ENCODE peak calls at places on chromosomes 13 and 19, in six cellular contexts. L is ovary, X is IMR-90, K is left ventricle myocardium inferior, G is psoas muscle, P is neural progenitor cell. U is an unnamed sample.

GRCh38 chr13:94268661-94269060 is 210.8 kb downstream of the DCT start:
- DNase-seq in L (no peak), X (peak; percentile 54), K (no peak), G (no peak), P (no peak), U (no peak)

GRCh38 chr13:41053384-41053826 is 7.9 kb upstream of the WBP4 start:
- DNase-seq in L (no peak), X (peak; percentile 49), K (no peak), G (no peak), P (no peak), U (no peak)

GRCh38 chr13:36357231-36357630 is 11.0 kb upstream of the SPART start:
- DNase-seq in L (no peak), X (no peak), K (no peak), G (no peak), P (no peak), U (no peak)

GRCh38 chr19:50835785-50836542 is 2.6 kb upstream of the KLK15 start:
- DNase-seq in L (peak; percentile 70), X (peak; percentile 45), K (peak; percentile 66), G (peak; percentile 59), P (peak; percentile 79), U (peak; percentile 85)

GRCh38 chr13:105502193-105502592 is 1033.3 kb downstream of the EFNB2 start:
- DNase-seq in L (no peak), X (no peak), K (no peak), G (no peak), P (peak; percentile 64), U (no peak)

GRCh38 chr19:45691516-45692186 is at the start of gene SNRPD2:
- DNase-seq in L (peak; percentile 94), X (peak; percentile 95), K (peak; percentile 91), G (peak; percentile 97), P (peak; percentile 98), U (peak; percentile 95)

GRCh38 chr19:41956621-41957020 is 2.5 kb downstream of the RABAC1 start:
- DNase-seq in L (no peak), X (no peak), K (no peak), G (no peak), P (no peak), U (no peak)

GRCh38 chr13:109297628-109298027 is 488.8 kb downstream of the IRS2 start:
- DNase-seq in L (no peak), X (peak; percentile 90), K (no peak), G (no peak), P (no peak), U (no peak)

GRCh38 chr19:38718747-38719543 is 25.3 kb downstream of the CAPN12 start:
- DNase-seq in L (peak; percentile 32), X (no peak), K (peak; percentile 75), G (peak; percentile 82), P (peak; percentile 44), U (no peak)

GRCh38 chr13:30480292-30480947 is 14.7 kb upstream of the HMGB1 start:
- DNase-seq in L (no peak), X (no peak), K (no peak), G (no peak), P (no peak), U (no peak)

GRCh38 chr13:30477346-30478235 is 11.9 kb upstream of the HMGB1 start:
- DNase-seq in L (no peak), X (no peak), K (no peak), G (no peak), P (no peak), U (no peak)

GRCh38 chr13:30479590-30480219 is 14.0 kb upstream of the HMGB1 start:
- DNase-seq in L (no peak), X (no peak), K (no peak), G (no peak), P (no peak), U (no peak)

GRCh38 chr13:30479154-30479553 is 13.4 kb upstream of the HMGB1 start:
- DNase-seq in L (no peak), X (no peak), K (no peak), G (no peak), P (no peak), U (no peak)

DNA sequence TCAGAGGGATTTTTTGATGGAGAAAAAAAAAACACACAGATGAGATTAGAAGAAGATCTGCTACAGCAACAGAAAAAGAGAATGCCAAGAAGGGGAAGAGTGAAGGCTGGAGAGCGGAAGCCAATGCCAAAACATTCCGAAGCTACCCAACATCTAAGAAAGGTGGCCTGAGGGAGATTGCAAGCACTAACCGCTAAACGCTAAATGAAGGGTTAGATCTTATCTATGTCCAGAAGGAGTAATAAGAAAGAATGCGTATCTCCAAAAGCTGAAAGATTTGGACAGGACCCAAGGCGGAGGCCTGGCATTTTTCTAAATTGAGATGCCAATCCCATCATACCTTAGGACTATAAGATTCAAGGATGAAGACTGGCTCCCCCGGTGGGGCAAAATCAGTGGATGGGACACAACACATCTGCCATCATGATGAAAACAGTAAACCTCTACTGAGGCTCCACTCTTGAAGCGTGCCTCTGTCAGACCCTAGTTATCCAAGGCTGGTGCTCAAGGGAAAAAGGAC is 15.6 kb upstream of the HMGB1 start:
- DNase-seq in L (no peak), X (no peak), K (no peak), G (no peak), P (no peak), U (no peak)
- H3K27ac ChIP-seq in L (no peak overlapping the region), X (no peak overlapping the region), K (no peak overlapping the region), G (no peak overlapping the region), P (no peak overlapping the region), U (no peak overlapping the region)

DNA sequence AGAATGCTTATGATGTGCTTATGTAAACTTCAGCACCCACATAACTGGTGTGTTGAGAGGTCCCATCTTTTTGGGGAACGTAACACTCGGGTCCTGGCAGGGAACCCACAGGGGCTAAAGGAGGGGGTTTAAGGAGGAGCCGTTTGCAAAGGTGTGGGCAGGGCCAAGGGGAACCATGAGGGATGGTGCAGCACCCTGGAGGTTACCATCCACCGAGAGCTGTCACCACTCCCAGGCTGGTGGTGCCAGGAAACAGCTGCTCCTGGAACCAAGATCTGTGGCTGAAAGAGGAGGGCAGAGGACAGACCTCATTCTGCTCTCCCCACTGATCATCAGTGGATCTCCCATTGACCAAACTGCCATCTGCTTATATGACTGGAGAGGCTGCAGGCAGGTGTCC is 23.2 kb upstream of the CYP4F8 start:
- DNase-seq in L (no peak), X (no peak), K (no peak), G (no peak), P (no peak), U (no peak)
- H3K27ac ChIP-seq in L (no peak overlapping the region), X (no peak overlapping the region), K (no peak overlapping the region), G (no peak overlapping the region), P (no peak overlapping the region), U (no peak overlapping the region)

DNA sequence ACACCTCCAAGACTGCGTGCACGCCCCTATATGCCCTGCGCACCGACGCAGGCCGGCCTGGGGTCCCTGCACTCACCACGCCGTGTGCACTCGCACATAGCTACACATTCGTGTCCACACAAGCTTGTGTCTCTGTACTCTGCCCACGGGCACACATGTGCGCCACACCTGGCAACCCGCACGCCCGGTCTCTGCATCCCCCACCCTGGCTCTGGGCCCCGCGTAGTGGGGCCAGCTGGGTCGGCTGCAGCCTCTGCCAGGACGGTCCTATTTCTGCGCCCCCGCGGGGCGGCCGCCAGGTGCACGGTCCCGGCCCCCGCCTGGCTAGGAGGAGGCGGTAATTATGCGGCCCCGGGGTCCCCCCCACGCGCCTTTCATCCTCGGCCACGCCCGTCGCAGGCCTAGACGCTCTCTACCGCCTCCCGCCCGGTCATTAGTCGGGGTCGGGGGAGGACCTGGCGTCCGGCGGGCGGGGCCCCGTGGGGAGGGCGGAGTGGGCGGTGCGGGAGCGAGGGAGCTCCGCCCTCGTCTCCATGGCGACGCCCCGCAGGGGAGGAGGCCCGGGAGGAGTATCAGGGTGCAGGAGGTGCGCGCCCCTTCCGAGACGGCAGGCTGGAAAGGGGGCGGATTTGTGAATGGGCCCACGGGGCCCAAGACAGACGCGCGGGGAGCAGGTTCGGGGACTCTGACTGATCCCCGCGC is 2.9 kb upstream of the CIRBP start:
- DNase-seq in L (peak; percentile 87), X (peak; percentile 78), K (peak; percentile 90), G (peak; percentile 93), P (peak; percentile 95), U (peak; percentile 84)
- H3K27ac ChIP-seq in L (peak overlapping the region; percentile 93), X (peak overlapping the region; percentile 93), K (peak overlapping the region; percentile 100), G (peak overlapping the region; percentile 85), P (no peak overlapping the region), U (peak overlapping the region; percentile 68)

GRCh38 chr13:112901951-112902651 is 66.9 kb upstream of the MCF2L start:
- DNase-seq in L (no peak), X (no peak), K (peak; percentile 9), G (no peak), P (no peak), U (no peak)
- H3K27ac ChIP-seq in L (no peak overlapping the region), X (no peak overlapping the region), K (no peak overlapping the region), G (no peak overlapping the region), P (no peak overlapping the region), U (no peak overlapping the region)

DNA sequence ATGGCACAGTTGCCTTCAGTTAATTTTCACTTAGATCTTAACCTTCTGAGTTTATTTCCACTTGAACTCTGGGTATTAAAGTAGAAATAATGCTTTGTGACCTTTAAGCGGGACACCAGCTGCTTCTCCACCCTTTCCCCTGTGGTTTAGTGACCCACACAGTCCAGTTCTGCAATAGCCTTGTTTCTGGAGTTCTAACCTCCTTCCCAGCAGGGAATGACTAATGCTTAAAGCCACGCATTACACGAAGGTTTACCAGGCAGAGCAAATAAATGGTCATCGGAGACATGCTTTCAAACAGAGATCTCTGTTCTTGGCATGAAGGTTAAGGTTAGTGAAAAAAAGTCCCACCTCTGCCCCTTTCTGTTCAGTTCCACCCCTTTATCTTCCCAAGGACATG is 25.3 kb upstream of the MEDAG start:
- DNase-seq in L (no peak), X (peak; percentile 97), K (no peak), G (no peak), P (no peak), U (no peak)
- H3K27ac ChIP-seq in L (no peak overlapping the region), X (peak overlapping the region; percentile 94), K (peak overlapping the region; percentile 63), G (peak overlapping the region; percentile 37), P (no peak overlapping the region), U (no peak overlapping the region)

GRCh38 chr19:58400916-58401824 is 5.7 kb downstream of the RNF225 start:
- DNase-seq in L (peak; percentile 99), X (peak; percentile 99), K (peak; percentile 100), G (peak; percentile 99), P (peak; percentile 100), U (peak; percentile 100)
- H3K27ac ChIP-seq in L (no peak overlapping the region), X (peak overlapping the region; percentile 19), K (peak overlapping the region; percentile 67), G (peak overlapping the region; percentile 53), P (no peak overlapping the region), U (peak overlapping the region; percentile 52)

U was measured in testis.